ENCODE peak calls at places on chromosomes 12 and 14, in four cellular contexts. One of them, this sample, is unnamed. For H3K27me3, the result is how much of the 10 kb centered on the place peaks cover.

GRCh38 chr12:117042171-117042809 is 56.9 kb downstream of the TESC start:
- DNase-seq in ascending aorta: no peak
- DNase-seq in heart left ventricle: no peak
- DNase-seq in PC-9: peak
- DNase-seq in this sample: no peak

GRCh38 chr14:38217538-38217937 is 9.8 kb downstream of the SSTR1 start:
- DNase-seq in ascending aorta: no peak
- DNase-seq in heart left ventricle: no peak
- DNase-seq in PC-9: no peak
- DNase-seq in this sample: no peak

GRCh38 chr12:52085682-52086180 is 6.2 kb downstream of the SMIM41 start:
- DNase-seq in ascending aorta: no peak
- DNase-seq in heart left ventricle: no peak
- DNase-seq in PC-9: no peak
- DNase-seq in this sample: no peak

GRCh38 chr12:52235001-52235760 is 2.1 kb downstream of the KRT7 start:
- DNase-seq in ascending aorta: no peak
- DNase-seq in heart left ventricle: no peak
- DNase-seq in PC-9: no peak
- DNase-seq in this sample: no peak

GRCh38 chr14:91889477-91890211 is 22.3 kb upstream of the TC2N start:
- DNase-seq in ascending aorta: no peak
- DNase-seq in heart left ventricle: peak
- DNase-seq in PC-9: no peak
- DNase-seq in this sample: no peak

GRCh38 chr14:94337274-94337673 is 14.1 kb upstream of the SERPINA6 start:
- DNase-seq in ascending aorta: no peak
- DNase-seq in heart left ventricle: no peak
- DNase-seq in PC-9: no peak
- DNase-seq in this sample: no peak

GRCh38 chr12:40693503-40693863 is 1.2 kb downstream of the CNTN1 start:
- DNase-seq in ascending aorta: no peak
- DNase-seq in heart left ventricle: no peak
- DNase-seq in PC-9: no peak
- DNase-seq in this sample: no peak

GRCh38 chr14:30005114-30005698 is 77.6 kb upstream of the PRKD1 start:
- DNase-seq in ascending aorta: no peak
- DNase-seq in heart left ventricle: no peak
- DNase-seq in PC-9: no peak
- DNase-seq in this sample: peak

GRCh38 chr14:48690349-48690748 is 895.8 kb downstream of the RPS29 start:
- DNase-seq in ascending aorta: no peak
- DNase-seq in heart left ventricle: no peak
- DNase-seq in PC-9: no peak
- DNase-seq in this sample: no peak
- TF ChIP-seq CTCF in ascending aorta: no peak
- TF ChIP-seq CTCF in heart left ventricle: no peak
- TF ChIP-seq CTCF in PC-9: no peak
- TF ChIP-seq CTCF in this sample: no peak

GRCh38 chr14:21924479-21924878 is 250.9 kb upstream of the OR4E1 start:
- DNase-seq in ascending aorta: no peak
- DNase-seq in heart left ventricle: no peak
- DNase-seq in PC-9: no peak
- DNase-seq in this sample: no peak

GRCh38 chr14:21917699-21918436 is 244.2 kb upstream of the OR4E1 start:
- DNase-seq in ascending aorta: no peak
- DNase-seq in heart left ventricle: no peak
- DNase-seq in PC-9: peak
- DNase-seq in this sample: no peak

GRCh38 chr14:21915814-21916213 is 242.2 kb upstream of the OR4E1 start:
- DNase-seq in ascending aorta: no peak
- DNase-seq in heart left ventricle: no peak
- DNase-seq in PC-9: peak
- DNase-seq in this sample: no peak

GRCh38 chr14:21923820-21924219 is 250.2 kb upstream of the OR4E1 start:
- DNase-seq in ascending aorta: no peak
- DNase-seq in heart left ventricle: no peak
- DNase-seq in PC-9: no peak
- DNase-seq in this sample: no peak

DNA sequence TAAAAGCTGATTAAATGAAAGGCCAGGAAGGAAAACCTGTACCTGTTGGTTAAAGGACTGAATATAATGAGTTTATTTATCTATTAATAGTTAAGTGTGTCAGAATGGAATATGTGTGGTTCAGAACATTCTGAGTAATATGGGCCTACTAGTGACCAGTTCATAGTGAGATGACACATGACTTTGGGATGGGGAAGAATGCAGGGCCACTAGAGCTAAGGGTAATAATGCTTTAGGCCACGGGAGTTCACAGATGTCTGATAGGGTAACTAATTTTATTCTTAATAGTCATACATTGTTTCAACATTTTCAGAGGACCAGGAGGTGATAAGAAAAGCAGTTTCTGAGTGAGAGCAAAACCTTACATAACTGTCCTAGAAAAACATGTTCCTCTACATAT is 247.8 kb upstream of the OR4E1 start:
- DNase-seq in ascending aorta: no peak
- DNase-seq in heart left ventricle: no peak
- DNase-seq in PC-9: no peak
- DNase-seq in this sample: no peak
- H3K4me3 ChIP-seq in ascending aorta: no peak
- H3K4me3 ChIP-seq in heart left ventricle: no peak
- H3K4me3 ChIP-seq in PC-9: no peak
- H3K4me3 ChIP-seq in this sample: no peak

GRCh38 chr12:64824500-64825142 is at the start of gene TBC1D30:
- DNase-seq in ascending aorta: no peak
- DNase-seq in heart left ventricle: peak
- DNase-seq in PC-9: peak
- DNase-seq in this sample: no peak

GRCh38 chr12:64826234-64826633 is 1.8 kb downstream of the TBC1D30 start:
- DNase-seq in ascending aorta: no peak
- DNase-seq in heart left ventricle: peak
- DNase-seq in PC-9: no peak
- DNase-seq in this sample: no peak

GRCh38 chr12:64828713-64829112 is 4.3 kb downstream of the TBC1D30 start:
- DNase-seq in ascending aorta: no peak
- DNase-seq in heart left ventricle: no peak
- DNase-seq in PC-9: no peak
- DNase-seq in this sample: no peak

GRCh38 chr12:64824130-64824499 is 332 bp upstream of the TBC1D30 start:
- DNase-seq in ascending aorta: no peak
- DNase-seq in heart left ventricle: no peak
- DNase-seq in PC-9: no peak
- DNase-seq in this sample: no peak

DNA sequence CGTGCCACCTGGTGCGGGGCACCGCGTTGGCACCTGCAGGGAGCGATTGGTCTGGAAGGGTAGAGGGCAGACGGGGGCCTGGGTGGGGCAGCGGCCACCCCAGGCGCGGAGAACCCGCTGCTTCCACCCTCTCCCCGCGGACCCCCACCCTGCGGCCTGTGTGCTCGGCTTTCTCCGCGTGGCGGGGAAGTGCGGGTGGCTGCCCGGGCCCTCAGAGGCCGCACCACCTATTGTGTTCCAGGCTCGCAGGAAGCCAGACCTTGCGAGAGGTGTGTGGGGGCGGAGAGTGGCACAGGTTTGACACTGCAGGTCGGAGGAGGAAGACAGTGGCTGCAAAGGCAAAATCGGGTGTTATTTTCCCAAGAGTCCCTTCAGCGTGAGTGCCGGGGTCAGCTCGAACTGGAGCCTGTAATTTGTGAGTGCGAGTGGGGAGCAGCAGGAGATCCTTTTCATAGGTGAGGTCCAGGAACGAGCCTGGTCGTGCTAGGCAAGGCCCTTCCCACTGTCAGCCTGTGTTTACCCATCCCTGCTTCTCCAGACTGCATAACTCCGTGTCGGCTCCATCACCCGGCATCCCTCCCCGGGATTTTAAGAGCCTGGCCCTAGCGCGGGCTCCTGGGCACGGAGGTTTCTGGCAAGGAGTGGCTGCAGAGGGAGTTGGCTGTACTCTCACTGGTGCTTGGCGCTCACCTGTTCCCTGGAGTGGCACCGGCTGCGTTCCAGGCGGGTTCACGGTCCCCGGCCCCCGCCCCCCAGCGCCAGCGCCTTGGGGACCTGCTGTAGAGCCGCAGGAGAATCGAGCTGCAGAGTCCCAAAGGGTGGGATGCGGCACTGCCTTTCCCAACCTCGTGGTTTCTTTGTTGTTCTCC is 930 bp downstream of the TBC1D30 start:
- DNase-seq in ascending aorta: no peak
- DNase-seq in heart left ventricle: no peak
- DNase-seq in PC-9: no peak
- DNase-seq in this sample: no peak
- H3K27me3 ChIP-seq in ascending aorta: under half
- H3K27me3 ChIP-seq in heart left ventricle: half or more
- H3K27me3 ChIP-seq in PC-9: under half
- H3K27me3 ChIP-seq in this sample: under half

GRCh38 chr14:24273422-24273998 is 2.1 kb upstream of the RABGGTA start:
- DNase-seq in ascending aorta: no peak
- DNase-seq in heart left ventricle: no peak
- DNase-seq in PC-9: no peak
- DNase-seq in this sample: no peak
- TF ChIP-seq CTCF in ascending aorta: no peak
- TF ChIP-seq CTCF in heart left ventricle: no peak
- TF ChIP-seq CTCF in PC-9: no peak
- TF ChIP-seq CTCF in this sample: no peak

DNA sequence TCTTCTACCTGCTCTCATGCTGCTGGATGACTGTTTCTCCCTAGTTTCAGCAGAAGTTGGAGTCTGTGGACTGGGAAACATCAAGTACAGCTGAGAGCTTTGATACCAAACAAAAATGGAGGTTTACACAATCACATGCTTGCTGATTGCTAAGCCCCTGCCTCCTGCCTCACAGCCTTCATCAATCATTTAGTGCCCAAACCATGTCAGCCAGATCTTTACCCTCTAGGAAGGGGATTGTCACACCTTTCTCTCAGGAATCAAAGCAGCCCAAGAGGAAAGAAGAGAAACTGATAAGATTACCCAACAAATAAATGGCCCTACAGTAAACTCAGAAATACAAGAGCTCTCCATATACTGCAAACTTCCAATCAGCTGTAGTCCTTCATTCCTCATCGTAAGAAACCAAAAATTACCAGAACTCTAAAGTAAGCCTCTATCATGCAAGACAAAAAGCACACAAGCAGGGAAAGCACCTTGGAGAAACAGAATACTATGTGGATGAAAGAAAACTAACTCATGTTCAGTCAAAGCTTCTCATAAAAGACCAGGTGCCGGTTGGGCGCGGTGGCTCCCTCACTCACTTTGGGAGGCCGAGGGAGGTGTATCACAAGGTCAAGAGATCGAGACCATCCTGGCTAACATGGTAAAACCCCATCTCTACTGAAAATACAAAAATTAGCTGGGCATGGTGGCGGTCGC is 63.6 kb upstream of the RESF1 start:
- DNase-seq in ascending aorta: no peak
- DNase-seq in heart left ventricle: no peak
- DNase-seq in PC-9: no peak
- DNase-seq in this sample: no peak
- H3K4me3 ChIP-seq in ascending aorta: no peak
- H3K4me3 ChIP-seq in heart left ventricle: no peak
- H3K4me3 ChIP-seq in PC-9: no peak
- H3K4me3 ChIP-seq in this sample: no peak

DNA sequence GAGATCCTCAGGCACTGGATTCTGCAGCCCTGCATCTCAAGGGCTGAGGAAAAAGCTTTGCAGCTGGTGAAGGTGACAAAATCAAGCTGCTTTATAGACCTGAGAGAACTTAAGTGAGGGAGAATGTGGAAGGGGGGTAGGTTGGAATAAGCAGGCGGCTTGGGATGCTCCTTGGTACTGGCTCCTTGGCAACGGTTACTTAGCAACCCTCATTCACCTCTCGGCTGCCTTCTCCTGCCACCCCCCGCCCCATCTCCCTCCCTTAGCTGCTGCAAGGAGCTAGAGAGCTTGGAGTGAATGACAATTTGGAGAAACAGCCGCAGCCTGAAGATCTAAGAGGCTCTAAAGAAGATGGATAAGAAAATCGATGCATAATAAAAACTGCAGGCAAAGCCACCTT is 44.1 kb upstream of the CISTR start:
- DNase-seq in ascending aorta: no peak
- DNase-seq in heart left ventricle: no peak
- DNase-seq in PC-9: no peak
- DNase-seq in this sample: no peak
- H3K27me3 ChIP-seq in ascending aorta: under half
- H3K27me3 ChIP-seq in heart left ventricle: half or more
- H3K27me3 ChIP-seq in PC-9: under half
- H3K27me3 ChIP-seq in this sample: under half

GRCh38 chr12:57476162-57476992 is 3.3 kb downstream of the ARHGAP9 start:
- DNase-seq in ascending aorta: no peak
- DNase-seq in heart left ventricle: no peak
- DNase-seq in PC-9: no peak
- DNase-seq in this sample: no peak
- TF ChIP-seq CTCF in ascending aorta: no peak
- TF ChIP-seq CTCF in heart left ventricle: no peak
- TF ChIP-seq CTCF in PC-9: no peak
- TF ChIP-seq CTCF in this sample: peak

This sample was measured in BJ.